ENCODE peak calls at places on chromosomes 4 and X, in six cellular contexts. One of them, this sample, is unnamed.

GRCh38 chr4:182644326-182645050 is 272.7 kb downstream of the DCTD start:
- DNase-seq in HL-60: no peak
- DNase-seq in tibial artery: no peak
- DNase-seq in fibroblast of mammary gland: peak; percentile 65
- DNase-seq in A549: no peak
- DNase-seq in HFFc6: peak; percentile 55
- DNase-seq in this sample: no peak

GRCh38 chrX:136318895-136319597 is 18.3 kb downstream of the ADGRG4 start:
- DNase-seq in fibroblast of mammary gland: no peak
- DNase-seq in HFFc6: no peak
- DNase-seq in HL-60: no peak
- DNase-seq in A549: no peak
- DNase-seq in tibial artery: no peak
- DNase-seq in this sample: no peak

GRCh38 chrX:103446665-103447302 is 70.4 kb downstream of the BEX3 start:
- DNase-seq in HFFc6: peak; percentile 54
- DNase-seq in HL-60: no peak
- DNase-seq in fibroblast of mammary gland: no peak
- DNase-seq in A549: no peak
- DNase-seq in tibial artery: no peak
- DNase-seq in this sample: no peak

GRCh38 chr4:158826882-158827281 is 58.1 kb downstream of the FNIP2 start:
- DNase-seq in fibroblast of mammary gland: no peak
- DNase-seq in tibial artery: no peak
- DNase-seq in HFFc6: no peak
- DNase-seq in A549: no peak
- DNase-seq in HL-60: no peak
- DNase-seq in this sample: no peak

GRCh38 chrX:12702509-12703091 is 88.6 kb upstream of the PRPS2 start:
- DNase-seq in fibroblast of mammary gland: peak; percentile 3
- DNase-seq in HFFc6: no peak
- DNase-seq in HL-60: no peak
- DNase-seq in A549: no peak
- DNase-seq in tibial artery: no peak
- DNase-seq in this sample: no peak

GRCh38 chrX:95666056-95666455 is 1018.6 kb upstream of the DIAPH2 start:
- DNase-seq in tibial artery: no peak
- DNase-seq in A549: no peak
- DNase-seq in HL-60: no peak
- DNase-seq in HFFc6: no peak
- DNase-seq in fibroblast of mammary gland: no peak
- DNase-seq in this sample: no peak

GRCh38 chr4:99366491-99366890 is 13.9 kb upstream of the ADH1C start:
- DNase-seq in fibroblast of mammary gland: no peak
- DNase-seq in HFFc6: no peak
- DNase-seq in A549: no peak
- DNase-seq in HL-60: no peak
- DNase-seq in tibial artery: no peak
- DNase-seq in this sample: peak; percentile 9

GRCh38 chr4:80138556-80139538 is 58.5 kb upstream of the PRDM8 start:
- DNase-seq in HL-60: peak; percentile 64
- DNase-seq in A549: no peak
- DNase-seq in fibroblast of mammary gland: peak; percentile 82
- DNase-seq in tibial artery: no peak
- DNase-seq in HFFc6: peak; percentile 37
- DNase-seq in this sample: peak; percentile 41

GRCh38 chr4:140653718-140654515 is 85.2 kb upstream of the UCP1 start:
- DNase-seq in fibroblast of mammary gland: peak; percentile 41
- DNase-seq in A549: no peak
- DNase-seq in HFFc6: no peak
- DNase-seq in HL-60: no peak
- DNase-seq in tibial artery: no peak
- DNase-seq in this sample: peak; percentile 80

GRCh38 chr4:98626350-98626749 is 32.1 kb downstream of the TSPAN5 start:
- DNase-seq in HL-60: no peak
- DNase-seq in fibroblast of mammary gland: peak; percentile 93
- DNase-seq in tibial artery: no peak
- DNase-seq in HFFc6: peak; percentile 85
- DNase-seq in A549: peak; percentile 25
- DNase-seq in this sample: peak; percentile 76

GRCh38 chr4:123893746-123894095 is 497.1 kb downstream of the SPRY1 start:
- DNase-seq in fibroblast of mammary gland: peak; percentile 55
- DNase-seq in HL-60: no peak
- DNase-seq in HFFc6: no peak
- DNase-seq in tibial artery: no peak
- DNase-seq in A549: no peak
- DNase-seq in this sample: no peak

GRCh38 chrX:103376118-103376978 is at the start of gene BEX3:
- DNase-seq in A549: peak; percentile 48
- DNase-seq in tibial artery: peak; percentile 26
- DNase-seq in HL-60: no peak
- DNase-seq in HFFc6: no peak
- DNase-seq in fibroblast of mammary gland: peak; percentile 58
- DNase-seq in this sample: peak; percentile 56

GRCh38 chr4:77020017-77020416 is 55.8 kb downstream of the CCNI start:
- DNase-seq in tibial artery: no peak
- DNase-seq in HFFc6: no peak
- DNase-seq in A549: no peak
- DNase-seq in HL-60: no peak
- DNase-seq in fibroblast of mammary gland: no peak
- DNase-seq in this sample: no peak

GRCh38 chrX:1031521-1032430 is 180.7 kb downstream of the CRLF2 start:
- DNase-seq in A549: no peak
- DNase-seq in HL-60: no peak
- DNase-seq in tibial artery: no peak
- DNase-seq in HFFc6: no peak
- DNase-seq in fibroblast of mammary gland: no peak
- DNase-seq in this sample: no peak

GRCh38 chrX:107701493-107702121 is 73.3 kb downstream of the PRPS1 start:
- DNase-seq in tibial artery: no peak
- DNase-seq in HL-60: peak; percentile 55
- DNase-seq in HFFc6: no peak
- DNase-seq in fibroblast of mammary gland: no peak
- DNase-seq in A549: no peak
- DNase-seq in this sample: no peak

GRCh38 chr4:183765121-183765990 is 106.3 kb downstream of the TRAPPC11 start:
- DNase-seq in fibroblast of mammary gland: no peak
- DNase-seq in A549: no peak
- DNase-seq in HFFc6: no peak
- DNase-seq in HL-60: no peak
- DNase-seq in tibial artery: no peak
- DNase-seq in this sample: no peak

GRCh38 chrX:20515841-20516461 is 249.2 kb upstream of the RPS6KA3 start:
- DNase-seq in HFFc6: peak; percentile 83
- DNase-seq in fibroblast of mammary gland: peak; percentile 89
- DNase-seq in A549: peak; percentile 22
- DNase-seq in HL-60: peak; percentile 57
- DNase-seq in tibial artery: no peak
- DNase-seq in this sample: peak; percentile 60

GRCh38 chr4:45350438-45350837 is 624.1 kb upstream of the GNPDA2 start:
- DNase-seq in fibroblast of mammary gland: peak; percentile 48
- DNase-seq in HFFc6: no peak
- DNase-seq in HL-60: no peak
- DNase-seq in A549: no peak
- DNase-seq in tibial artery: no peak
- DNase-seq in this sample: peak; percentile 9

GRCh38 chrX:79182616-79183015 is 38.1 kb downstream of the GPR174 start:
- DNase-seq in HL-60: no peak
- DNase-seq in A549: no peak
- DNase-seq in HFFc6: no peak
- DNase-seq in tibial artery: no peak
- DNase-seq in fibroblast of mammary gland: no peak
- DNase-seq in this sample: no peak

GRCh38 chr4:1232661-1233621 is 16.0 kb downstream of the CTBP1 start:
- DNase-seq in HFFc6: no peak
- DNase-seq in HL-60: no peak
- DNase-seq in A549: no peak
- DNase-seq in fibroblast of mammary gland: peak; percentile 45
- DNase-seq in tibial artery: no peak
- DNase-seq in this sample: peak; percentile 65

GRCh38 chr4:57110635-57111546 is 706 bp upstream of the IGFBP7 start:
- DNase-seq in A549: no peak
- DNase-seq in tibial artery: peak; percentile 66
- DNase-seq in HFFc6: peak; percentile 55
- DNase-seq in HL-60: peak; percentile 95
- DNase-seq in fibroblast of mammary gland: peak; percentile 57
- DNase-seq in this sample: peak; percentile 79

GRCh38 chr4:73221734-73222133 is 36.9 kb downstream of the ANKRD17 start:
- DNase-seq in HFFc6: no peak
- DNase-seq in A549: no peak
- DNase-seq in HL-60: no peak
- DNase-seq in tibial artery: no peak
- DNase-seq in fibroblast of mammary gland: no peak
- DNase-seq in this sample: no peak

GRCh38 chr4:73222466-73223257 is 35.9 kb downstream of the ANKRD17 start:
- DNase-seq in HFFc6: peak; percentile 98
- DNase-seq in fibroblast of mammary gland: peak; percentile 95
- DNase-seq in tibial artery: peak; percentile 58
- DNase-seq in HL-60: peak; percentile 85
- DNase-seq in A549: peak; percentile 65
- DNase-seq in this sample: peak; percentile 95

GRCh38 chr4:73220815-73221214 is 37.8 kb downstream of the ANKRD17 start:
- DNase-seq in HFFc6: no peak
- DNase-seq in tibial artery: no peak
- DNase-seq in fibroblast of mammary gland: no peak
- DNase-seq in HL-60: no peak
- DNase-seq in A549: no peak
- DNase-seq in this sample: no peak

GRCh38 chr4:73224886-73225285 is 33.7 kb downstream of the ANKRD17 start:
- DNase-seq in HFFc6: no peak
- DNase-seq in fibroblast of mammary gland: no peak
- DNase-seq in HL-60: no peak
- DNase-seq in tibial artery: no peak
- DNase-seq in A549: no peak
- DNase-seq in this sample: no peak

DNA sequence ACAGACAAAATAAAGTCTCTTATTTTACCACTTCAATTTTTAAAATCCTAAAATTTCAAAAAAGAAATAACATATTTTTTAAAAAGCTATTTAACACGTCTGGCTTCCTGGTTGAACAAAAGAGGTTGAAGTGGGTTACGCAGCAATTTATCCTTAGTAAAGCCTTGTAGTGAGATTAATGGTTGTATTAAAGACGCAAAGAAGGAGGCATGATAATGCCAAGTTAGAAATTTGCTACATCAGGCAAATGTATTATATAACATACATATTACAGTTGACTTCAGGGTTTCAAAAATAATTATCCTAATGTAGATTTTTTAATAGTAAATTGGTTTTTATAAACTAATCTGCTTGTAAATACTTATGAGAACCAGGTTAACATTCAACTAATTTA is 35.3 kb downstream of the ANKRD17 start:
- DNase-seq in tibial artery: no peak
- DNase-seq in A549: no peak
- DNase-seq in HFFc6: no peak
- DNase-seq in HL-60: no peak
- DNase-seq in fibroblast of mammary gland: no peak
- DNase-seq in this sample: no peak
- TF ChIP-seq CTCF in tibial artery: no peak
- TF ChIP-seq CTCF in A549: no peak
- TF ChIP-seq CTCF in HFFc6: no peak
- TF ChIP-seq CTCF in HL-60: no peak
- TF ChIP-seq CTCF in fibroblast of mammary gland: no peak
- TF ChIP-seq CTCF in this sample: no peak

GRCh38 chr4:71187399-71188196 is 151.2 kb upstream of the SLC4A4 start:
- DNase-seq in A549: peak; percentile 23
- DNase-seq in fibroblast of mammary gland: no peak
- DNase-seq in HL-60: no peak
- DNase-seq in HFFc6: peak; percentile 33
- DNase-seq in tibial artery: peak; percentile 24
- DNase-seq in this sample: no peak

GRCh38 chr4:71188197-71188625 is 150.6 kb upstream of the SLC4A4 start:
- DNase-seq in HFFc6: no peak
- DNase-seq in A549: no peak
- DNase-seq in fibroblast of mammary gland: no peak
- DNase-seq in tibial artery: no peak
- DNase-seq in HL-60: no peak
- DNase-seq in this sample: no peak

GRCh38 chr4:71188951-71189350 is 149.9 kb upstream of the SLC4A4 start:
- DNase-seq in HL-60: no peak
- DNase-seq in tibial artery: no peak
- DNase-seq in A549: no peak
- DNase-seq in HFFc6: no peak
- DNase-seq in fibroblast of mammary gland: no peak
- DNase-seq in this sample: no peak

GRCh38 chr4:71186566-71187398 is 152.0 kb upstream of the SLC4A4 start:
- DNase-seq in HFFc6: peak; percentile 25
- DNase-seq in HL-60: no peak
- DNase-seq in fibroblast of mammary gland: no peak
- DNase-seq in tibial artery: peak; percentile 30
- DNase-seq in A549: peak; percentile 29
- DNase-seq in this sample: peak; percentile 42

GRCh38 chr4:71189471-71189870 is 149.3 kb upstream of the SLC4A4 start:
- DNase-seq in HFFc6: peak; percentile 71
- DNase-seq in A549: no peak
- DNase-seq in fibroblast of mammary gland: no peak
- DNase-seq in tibial artery: no peak
- DNase-seq in HL-60: no peak
- DNase-seq in this sample: peak; percentile 41
- TF ChIP-seq CTCF in HFFc6: peak; percentile 47
- TF ChIP-seq CTCF in A549: peak; percentile 5
- TF ChIP-seq CTCF in fibroblast of mammary gland: no peak
- TF ChIP-seq CTCF in tibial artery: no peak
- TF ChIP-seq CTCF in HL-60: no peak
- TF ChIP-seq CTCF in this sample: no peak

GRCh38 chr4:17059192-17059634 is 160.8 kb upstream of the LDB2 start:
- DNase-seq in HL-60: no peak
- DNase-seq in HFFc6: peak; percentile 12
- DNase-seq in A549: no peak
- DNase-seq in tibial artery: peak; percentile 28
- DNase-seq in fibroblast of mammary gland: peak; percentile 91
- DNase-seq in this sample: peak; percentile 60
- TF ChIP-seq CTCF in HL-60: no peak
- TF ChIP-seq CTCF in HFFc6: no peak
- TF ChIP-seq CTCF in A549: no peak
- TF ChIP-seq CTCF in tibial artery: no peak
- TF ChIP-seq CTCF in fibroblast of mammary gland: no peak
- TF ChIP-seq CTCF in this sample: no peak

DNA sequence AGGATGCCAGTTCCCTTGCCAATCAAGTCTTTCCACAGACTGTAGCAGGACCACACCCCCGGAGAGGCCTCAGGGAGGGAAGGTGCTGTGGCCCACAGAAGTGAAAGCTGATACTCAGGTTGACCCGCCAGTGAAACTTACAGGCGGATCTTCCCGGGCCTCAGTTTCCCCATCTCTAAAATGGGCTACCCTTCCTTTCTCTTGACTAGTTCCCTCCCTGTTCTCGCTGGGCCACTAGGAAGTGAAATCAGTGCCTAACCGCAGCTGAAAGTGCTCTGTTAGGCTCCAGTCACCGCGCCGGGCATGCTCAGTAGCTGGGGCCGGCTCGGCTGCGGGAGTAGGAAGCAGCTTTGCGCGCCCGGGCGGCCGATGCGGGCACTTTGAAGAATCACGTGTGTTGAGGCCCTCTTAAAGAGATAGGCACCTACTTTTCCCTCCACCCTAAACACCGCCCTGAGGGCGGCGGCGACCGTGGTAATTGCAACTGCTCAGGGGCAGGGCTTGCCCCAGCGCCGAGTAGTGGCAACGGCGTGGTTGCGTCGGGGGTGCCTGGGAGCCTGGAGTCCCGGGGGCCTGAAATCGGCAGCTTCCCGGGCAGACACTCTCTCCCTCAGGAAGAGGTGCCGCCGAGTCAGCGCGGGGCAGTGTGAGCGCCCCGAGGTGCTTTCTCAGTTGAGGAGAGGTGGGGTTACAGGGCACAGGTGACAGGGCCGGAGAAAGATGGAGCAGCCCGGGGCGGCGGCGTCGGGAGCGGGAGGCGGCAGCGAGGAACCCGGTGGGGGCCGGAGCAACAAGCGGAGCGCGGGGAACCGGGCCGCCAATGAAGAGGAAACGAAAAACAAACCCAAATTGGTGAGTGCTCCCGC is at the start of gene DIAPH2:
- DNase-seq in tibial artery: peak; percentile 75
- DNase-seq in HFFc6: peak; percentile 65
- DNase-seq in HL-60: peak; percentile 89
- DNase-seq in A549: peak; percentile 46
- DNase-seq in fibroblast of mammary gland: peak; percentile 78
- DNase-seq in this sample: peak; percentile 76
- TF ChIP-seq CTCF in tibial artery: peak; percentile 30
- TF ChIP-seq CTCF in HFFc6: peak; percentile 26
- TF ChIP-seq CTCF in HL-60: no peak
- TF ChIP-seq CTCF in A549: no peak
- TF ChIP-seq CTCF in fibroblast of mammary gland: no peak
- TF ChIP-seq CTCF in this sample: no peak